ENCODE peak calls at places on chromosomes 11 and 22, in seven cellular contexts. M is ovary, L is K562, Y is mammary epithelial cell, D is lower lobe of right lung, E is hepatocyte, W is breast epithelium. U is an unnamed sample.
A peak's percentile ranks its signal among the peaks of the same experiment; 100 is the strongest.

GRCh38 chr11:12731841-12732336 is 57.7 kb downstream of the TEAD1 start:
- DNase-seq in M (no peak), Y (peak; percentile 57), D (no peak), E (no peak), W (no peak), L (no peak), U (no peak)

GRCh38 chr22:36101756-36102155 is 58.8 kb downstream of the APOL3 start:
- DNase-seq in Y (no peak), D (no peak), L (no peak), W (no peak), M (no peak), E (no peak), U (no peak)

GRCh38 chr22:26842103-26842502 is 184.7 kb downstream of the MIAT start:
- DNase-seq in D (no peak), W (no peak), M (no peak), Y (no peak), L (no peak), E (no peak), U (no peak)

GRCh38 chr11:65112551-65113360 is 1.1 kb downstream of the TM7SF2 start:
- DNase-seq in W (no peak), L (peak; percentile 64), D (peak; percentile 83), M (peak; percentile 79), Y (no peak), E (peak; percentile 84), U (no peak)

GRCh38 chr11:60934790-60935605 is 10.7 kb downstream of the TMEM132A start:
- DNase-seq in L (no peak), D (no peak), E (no peak), Y (no peak), M (no peak), W (no peak), U (no peak)

GRCh38 chr11:106063009-106063408 is 14.1 kb downstream of the KBTBD3 start:
- DNase-seq in E (no peak), D (no peak), Y (no peak), L (no peak), M (no peak), W (no peak), U (no peak)

GRCh38 chr22:18950141-18950540 is 14.0 kb upstream of the PRODH start:
- DNase-seq in W (no peak), L (no peak), M (no peak), E (no peak), D (peak; percentile 36), Y (no peak), U (no peak)

GRCh38 chr11:61848631-61849030 is 20.5 kb downstream of the FADS2 start:
- DNase-seq in Y (no peak), L (no peak), W (no peak), D (no peak), M (no peak), E (no peak), U (no peak)

GRCh38 chr11:19979519-19979845 is 180.8 kb downstream of the DBX1 start:
- DNase-seq in D (no peak), Y (no peak), W (no peak), E (no peak), L (no peak), M (no peak), U (no peak)

GRCh38 chr11:134656861-134657540 is 245.0 kb upstream of the B3GAT1 start:
- DNase-seq in Y (no peak), W (no peak), E (no peak), L (no peak), D (no peak), M (no peak), U (no peak)

GRCh38 chr11:88555018-88555828 is 217.7 kb upstream of the CTSC start:
- DNase-seq in Y (peak; percentile 99), M (no peak), L (no peak), W (no peak), E (peak; percentile 51), D (no peak), U (no peak)

GRCh38 chr11:78019808-78020207 is 3.3 kb downstream of the KCTD14 start:
- DNase-seq in W (no peak), Y (peak; percentile 63), L (no peak), M (no peak), D (no peak), E (no peak), U (no peak)

GRCh38 chr22:21755855-21756284 is 20.3 kb upstream of the YPEL1 start:
- DNase-seq in E (no peak), M (no peak), Y (peak; percentile 3), L (peak; percentile 98), D (no peak), W (no peak), U (no peak)

GRCh38 chr11:94067010-94067409 is 45.9 kb downstream of the HEPHL1 start:
- DNase-seq in Y (no peak), E (no peak), D (no peak), L (no peak), M (no peak), W (no peak), U (no peak)

GRCh38 chr22:37905534-37906363 is at the start of gene MICALL1:
- DNase-seq in D (peak; percentile 84), E (peak; percentile 93), L (peak; percentile 88), M (peak; percentile 72), Y (peak; percentile 87), W (peak; percentile 64), U (no peak)

GRCh38 chr11:46322759-46323158 is 24.5 kb upstream of the DGKZ start:
- DNase-seq in M (no peak), W (no peak), D (no peak), E (no peak), L (peak; percentile 81), Y (no peak), U (no peak)

GRCh38 chr11:64745523-64746328 is 1.8 kb upstream of the RASGRP2 start:
- DNase-seq in E (peak; percentile 65), Y (no peak), W (peak; percentile 69), L (peak; percentile 91), D (peak; percentile 90), M (peak; percentile 64), U (peak; percentile 97)

GRCh38 chr22:41976961-41977566 is 7.8 kb downstream of the SEPTIN3 start:
- DNase-seq in E (no peak), Y (no peak), M (no peak), W (no peak), L (no peak), D (no peak), U (no peak)

GRCh38 chr22:41598081-41598480 is 8.4 kb upstream of the PMM1 start:
- DNase-seq in W (no peak), Y (peak; percentile 88), M (no peak), E (no peak), D (no peak), L (no peak), U (no peak)

GRCh38 chr11:76004400-76004799 is 189.4 kb downstream of the UVRAG start:
- DNase-seq in D (no peak), E (no peak), L (no peak), Y (no peak), M (no peak), W (no peak), U (no peak)

GRCh38 chr11:96075532-96075959 is 151.6 kb upstream of the MTMR2 start:
- DNase-seq in M (no peak), D (no peak), W (no peak), Y (peak; percentile 50), L (no peak), E (no peak), U (no peak)

GRCh38 chr11:86790073-86790727 is 10.1 kb upstream of the PRSS23 start:
- DNase-seq in W (no peak), M (no peak), Y (no peak), D (no peak), L (no peak), E (peak; percentile 44), U (no peak)

GRCh38 chr11:125498521-125498920 is 2.5 kb upstream of the FEZ1 start:
- DNase-seq in D (no peak), Y (no peak), E (no peak), W (no peak), L (no peak), M (no peak), U (no peak)

GRCh38 chr11:125496465-125496817 is 376 bp upstream of the FEZ1 start:
- DNase-seq in E (no peak), L (no peak), M (peak; percentile 35), D (no peak), Y (no peak), W (no peak), U (no peak)

GRCh38 chr11:125494033-125494364 is 2.1 kb downstream of the FEZ1 start:
- DNase-seq in Y (no peak), L (no peak), D (no peak), W (no peak), M (no peak), E (no peak), U (no peak)

GRCh38 chr11:125494987-125495725 is 909 bp downstream of the FEZ1 start:
- DNase-seq in W (no peak), Y (peak; percentile 74), D (no peak), E (peak; percentile 47), M (peak; percentile 53), L (no peak), U (peak; percentile 78)

GRCh38 chr11:125494601-125494986 is 1.5 kb downstream of the FEZ1 start:
- DNase-seq in Y (no peak), L (no peak), M (no peak), W (no peak), D (no peak), E (no peak), U (no peak)
- H3K27ac ChIP-seq in Y (peak overlapping the region; percentile 71), L (no peak overlapping the region), M (no peak overlapping the region), W (no peak overlapping the region), D (no peak overlapping the region), E (no peak overlapping the region), U (peak overlapping the region; percentile 89)

GRCh38 chr11:123653997-123654565 is 343 bp downstream of the SCN3B start:
- DNase-seq in W (peak; percentile 56), D (peak; percentile 54), M (peak; percentile 32), Y (peak; percentile 52), E (peak; percentile 79), L (peak; percentile 64), U (no peak)
- TF ChIP-seq CTCF in W (no peak), D (no peak), M (no peak), Y (no peak), E (no peak), L (no peak), U (no peak)

DNA sequence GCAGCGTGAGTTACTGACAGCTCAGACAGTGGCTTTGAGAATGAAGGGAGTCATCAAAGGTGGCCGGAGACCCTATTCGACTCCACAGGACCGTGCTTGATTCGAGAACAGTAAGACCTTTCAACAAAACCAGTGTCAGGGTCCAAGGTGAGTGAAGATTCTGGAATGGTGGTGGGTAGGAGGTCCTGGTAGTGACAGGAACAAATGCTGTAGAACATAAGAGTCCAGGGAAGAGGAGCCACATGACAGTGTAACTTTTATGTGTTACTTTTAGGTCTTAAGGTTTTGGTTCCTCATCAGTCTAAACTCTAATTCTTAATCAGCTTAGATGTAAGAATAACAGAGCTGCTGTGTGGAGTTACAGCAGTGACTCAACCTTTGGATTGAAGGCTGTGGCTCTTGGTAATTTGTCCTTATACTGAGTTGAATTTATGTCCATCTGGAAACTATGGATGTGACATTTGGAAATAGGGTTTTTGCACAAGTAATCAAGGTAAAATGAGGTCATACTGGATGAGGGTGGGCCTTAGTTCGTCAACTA is 1.8 kb downstream of the TBC1D22A start:
- DNase-seq in E (no peak), M (no peak), D (no peak), W (no peak), L (no peak), Y (no peak), U (no peak)
- H3K4me3 ChIP-seq in E (no peak overlapping the region), M (no peak overlapping the region), D (no peak overlapping the region), W (no peak overlapping the region), L (no peak overlapping the region), Y (no peak overlapping the region), U (no peak overlapping the region)

DNA sequence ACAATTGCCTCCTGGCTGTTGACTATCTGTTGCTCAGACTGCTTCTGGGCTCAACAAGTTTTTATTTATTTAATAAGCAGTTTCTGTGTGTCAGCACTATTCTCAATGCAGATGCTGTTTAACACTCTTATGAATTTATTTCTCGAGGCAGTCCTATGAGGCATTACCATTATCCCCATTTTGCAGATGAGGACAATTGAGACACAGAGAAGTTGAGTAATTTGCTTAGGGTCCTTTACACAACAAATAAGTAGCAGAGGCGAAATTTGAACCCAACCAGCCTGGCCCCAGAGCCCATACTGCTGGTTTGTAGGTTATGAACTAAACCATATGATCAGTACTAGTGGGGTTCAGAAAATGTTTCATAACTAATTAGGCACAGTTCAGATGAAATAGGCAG is 58.7 kb downstream of the APIP start:
- DNase-seq in Y (no peak), M (no peak), W (no peak), D (no peak), L (no peak), E (no peak), U (no peak)
- H3K27ac ChIP-seq in Y (no peak overlapping the region), M (no peak overlapping the region), W (no peak overlapping the region), D (no peak overlapping the region), L (no peak overlapping the region), E (no peak overlapping the region), U (no peak overlapping the region)

U was measured in coronary artery.